ENCODE peak calls at places on chromosomes 4 and X, in four cellular contexts. One of them, this sample, is unnamed. For H3K4me1 and H3K27me3, the result is how much of the 10 kb centered on the place peaks cover.

GRCh38 chrX:96576358-96576757 is 108.3 kb upstream of the DIAPH2 start:
- DNase-seq in transverse colon: no peak
- DNase-seq in neuronal stem cell: no peak
- DNase-seq in naive thymus-derived CD4-positive, alpha-beta T cell: no peak
- DNase-seq in this sample: no peak

GRCh38 chr4:67087897-67088296 is 457.4 kb downstream of the CENPC start:
- DNase-seq in naive thymus-derived CD4-positive, alpha-beta T cell: peak
- DNase-seq in neuronal stem cell: no peak
- DNase-seq in transverse colon: peak
- DNase-seq in this sample: no peak

GRCh38 chr4:97910005-97910404 is 233.3 kb downstream of the STPG2 start:
- DNase-seq in naive thymus-derived CD4-positive, alpha-beta T cell: no peak
- DNase-seq in transverse colon: no peak
- DNase-seq in neuronal stem cell: no peak
- DNase-seq in this sample: no peak

GRCh38 chrX:21657318-21658151 is 595 bp downstream of the KLHL34 start:
- DNase-seq in naive thymus-derived CD4-positive, alpha-beta T cell: peak
- DNase-seq in neuronal stem cell: no peak
- DNase-seq in transverse colon: no peak
- DNase-seq in this sample: no peak

GRCh38 chrX:53155512-53156206 is 61.7 kb downstream of the KANTR start:
- DNase-seq in neuronal stem cell: no peak
- DNase-seq in naive thymus-derived CD4-positive, alpha-beta T cell: no peak
- DNase-seq in transverse colon: no peak
- DNase-seq in this sample: no peak

GRCh38 chr4:89023140-89023539 is 33.8 kb downstream of the FAM13A start:
- DNase-seq in naive thymus-derived CD4-positive, alpha-beta T cell: no peak
- DNase-seq in neuronal stem cell: no peak
- DNase-seq in transverse colon: no peak
- DNase-seq in this sample: no peak

GRCh38 chr4:182825786-182826185 is 91.4 kb downstream of the DCTD start:
- DNase-seq in transverse colon: no peak
- DNase-seq in naive thymus-derived CD4-positive, alpha-beta T cell: no peak
- DNase-seq in neuronal stem cell: no peak
- DNase-seq in this sample: no peak

GRCh38 chr4:58602701-58603359 is 1492.6 kb upstream of the IGFBP7 start:
- DNase-seq in naive thymus-derived CD4-positive, alpha-beta T cell: no peak
- DNase-seq in transverse colon: no peak
- DNase-seq in neuronal stem cell: no peak
- DNase-seq in this sample: no peak

GRCh38 chr4:37132351-37132989 is 112.1 kb upstream of the NWD2 start:
- DNase-seq in neuronal stem cell: no peak
- DNase-seq in transverse colon: no peak
- DNase-seq in naive thymus-derived CD4-positive, alpha-beta T cell: no peak
- DNase-seq in this sample: no peak

GRCh38 chrX:154602226-154602625 is 16.9 kb downstream of the CTAG1B start:
- DNase-seq in naive thymus-derived CD4-positive, alpha-beta T cell: no peak
- DNase-seq in neuronal stem cell: no peak
- DNase-seq in transverse colon: no peak
- DNase-seq in this sample: no peak

GRCh38 chrX:444305-444704 is 57.6 kb upstream of the PPP2R3B start:
- DNase-seq in naive thymus-derived CD4-positive, alpha-beta T cell: no peak
- DNase-seq in transverse colon: no peak
- DNase-seq in neuronal stem cell: no peak
- DNase-seq in this sample: no peak

GRCh38 chr4:121462660-121463261 is 81.9 kb upstream of the QRFPR start:
- DNase-seq in naive thymus-derived CD4-positive, alpha-beta T cell: peak
- DNase-seq in neuronal stem cell: peak
- DNase-seq in transverse colon: peak
- DNase-seq in this sample: peak

GRCh38 chr4:186058253-186058979 is 10.5 kb upstream of the TLR3 start:
- DNase-seq in naive thymus-derived CD4-positive, alpha-beta T cell: no peak
- DNase-seq in neuronal stem cell: no peak
- DNase-seq in transverse colon: no peak
- DNase-seq in this sample: no peak

GRCh38 chr4:42566835-42567234 is 90.1 kb downstream of the ATP8A1 start:
- DNase-seq in naive thymus-derived CD4-positive, alpha-beta T cell: no peak
- DNase-seq in neuronal stem cell: no peak
- DNase-seq in transverse colon: no peak
- DNase-seq in this sample: no peak

GRCh38 chrX:22674947-22675346 is 324.8 kb upstream of the DDX53 start:
- DNase-seq in transverse colon: no peak
- DNase-seq in naive thymus-derived CD4-positive, alpha-beta T cell: no peak
- DNase-seq in neuronal stem cell: no peak
- DNase-seq in this sample: no peak

GRCh38 chr4:89316931-89317366 is 9.3 kb upstream of the GPRIN3 start:
- DNase-seq in transverse colon: no peak
- DNase-seq in neuronal stem cell: no peak
- DNase-seq in naive thymus-derived CD4-positive, alpha-beta T cell: no peak
- DNase-seq in this sample: no peak

GRCh38 chr4:78323439-78323838 is 228.1 kb upstream of the ANXA3 start:
- DNase-seq in neuronal stem cell: no peak
- DNase-seq in naive thymus-derived CD4-positive, alpha-beta T cell: no peak
- DNase-seq in transverse colon: no peak
- DNase-seq in this sample: no peak

GRCh38 chr4:6509587-6509986 is 37.2 kb upstream of the PPP2R2C start:
- DNase-seq in neuronal stem cell: no peak
- DNase-seq in naive thymus-derived CD4-positive, alpha-beta T cell: no peak
- DNase-seq in transverse colon: no peak
- DNase-seq in this sample: no peak

GRCh38 chrX:144896323-144896722 is 351.0 kb upstream of the SPANXN1 start:
- DNase-seq in neuronal stem cell: no peak
- DNase-seq in transverse colon: no peak
- DNase-seq in naive thymus-derived CD4-positive, alpha-beta T cell: no peak
- DNase-seq in this sample: no peak

GRCh38 chrX:110228453-110228852 is 89.4 kb downstream of the AMMECR1 start:
- DNase-seq in neuronal stem cell: no peak
- DNase-seq in transverse colon: no peak
- DNase-seq in naive thymus-derived CD4-positive, alpha-beta T cell: no peak
- DNase-seq in this sample: no peak

DNA sequence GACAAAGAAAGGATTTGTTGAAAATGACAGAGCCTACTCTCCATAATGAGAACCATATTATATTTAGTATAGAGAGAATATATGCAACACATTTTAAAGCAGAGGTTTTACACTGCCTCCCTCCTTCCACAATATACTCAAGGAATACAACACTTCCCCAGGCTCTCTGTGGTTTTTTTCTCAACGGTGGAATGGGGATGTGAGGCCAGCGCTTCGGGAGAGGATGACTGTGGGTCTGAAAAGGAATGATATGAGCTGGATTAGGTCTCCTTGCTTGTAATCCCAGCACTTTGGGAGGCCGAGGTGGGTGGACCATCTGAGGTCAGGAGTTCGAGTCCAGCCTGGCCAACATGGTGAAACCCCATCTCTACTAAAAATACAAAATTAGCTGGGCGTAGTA is 348.7 kb upstream of the KLF3 start:
- DNase-seq in transverse colon: no peak
- DNase-seq in neuronal stem cell: no peak
- DNase-seq in naive thymus-derived CD4-positive, alpha-beta T cell: no peak
- DNase-seq in this sample: no peak
- H3K4me1 ChIP-seq in transverse colon: under half
- H3K4me1 ChIP-seq in neuronal stem cell: under half
- H3K4me1 ChIP-seq in naive thymus-derived CD4-positive, alpha-beta T cell: under half
- H3K4me1 ChIP-seq in this sample: under half

GRCh38 chrX:15242899-15243555 is 26.9 kb downstream of the ASB9 start:
- DNase-seq in naive thymus-derived CD4-positive, alpha-beta T cell: peak
- DNase-seq in neuronal stem cell: peak
- DNase-seq in transverse colon: peak
- DNase-seq in this sample: no peak
- H3K27me3 ChIP-seq in naive thymus-derived CD4-positive, alpha-beta T cell: under half
- H3K27me3 ChIP-seq in neuronal stem cell: under half
- H3K27me3 ChIP-seq in transverse colon: under half
- H3K27me3 ChIP-seq in this sample: under half

GRCh38 chr4:152293527-152293926 is 242.4 kb downstream of the FBXW7 start:
- DNase-seq in naive thymus-derived CD4-positive, alpha-beta T cell: no peak
- DNase-seq in neuronal stem cell: no peak
- DNase-seq in transverse colon: no peak
- DNase-seq in this sample: no peak
- H3K4me1 ChIP-seq in naive thymus-derived CD4-positive, alpha-beta T cell: under half
- H3K4me1 ChIP-seq in neuronal stem cell: under half
- H3K4me1 ChIP-seq in transverse colon: under half
- H3K4me1 ChIP-seq in this sample: under half

GRCh38 chrX:137032841-137033773 is 688 bp downstream of the GPR101 start:
- DNase-seq in naive thymus-derived CD4-positive, alpha-beta T cell: no peak
- DNase-seq in neuronal stem cell: no peak
- DNase-seq in transverse colon: no peak
- DNase-seq in this sample: no peak

GRCh38 chrX:137031039-137031438 is 2.8 kb downstream of the GPR101 start:
- DNase-seq in neuronal stem cell: no peak
- DNase-seq in naive thymus-derived CD4-positive, alpha-beta T cell: no peak
- DNase-seq in transverse colon: no peak
- DNase-seq in this sample: no peak

GRCh38 chrX:137033774-137034507 is at the start of gene GPR101:
- DNase-seq in transverse colon: no peak
- DNase-seq in naive thymus-derived CD4-positive, alpha-beta T cell: no peak
- DNase-seq in neuronal stem cell: no peak
- DNase-seq in this sample: no peak

GRCh38 chrX:137032378-137032694 is 1.5 kb downstream of the GPR101 start:
- DNase-seq in transverse colon: no peak
- DNase-seq in naive thymus-derived CD4-positive, alpha-beta T cell: no peak
- DNase-seq in neuronal stem cell: no peak
- DNase-seq in this sample: no peak

GRCh38 chrX:137031517-137032377 is 2.0 kb downstream of the GPR101 start:
- DNase-seq in neuronal stem cell: no peak
- DNase-seq in transverse colon: peak
- DNase-seq in naive thymus-derived CD4-positive, alpha-beta T cell: peak
- DNase-seq in this sample: no peak
- H3K27me3 ChIP-seq in neuronal stem cell: half or more
- H3K27me3 ChIP-seq in transverse colon: half or more
- H3K27me3 ChIP-seq in naive thymus-derived CD4-positive, alpha-beta T cell: under half
- H3K27me3 ChIP-seq in this sample: under half

DNA sequence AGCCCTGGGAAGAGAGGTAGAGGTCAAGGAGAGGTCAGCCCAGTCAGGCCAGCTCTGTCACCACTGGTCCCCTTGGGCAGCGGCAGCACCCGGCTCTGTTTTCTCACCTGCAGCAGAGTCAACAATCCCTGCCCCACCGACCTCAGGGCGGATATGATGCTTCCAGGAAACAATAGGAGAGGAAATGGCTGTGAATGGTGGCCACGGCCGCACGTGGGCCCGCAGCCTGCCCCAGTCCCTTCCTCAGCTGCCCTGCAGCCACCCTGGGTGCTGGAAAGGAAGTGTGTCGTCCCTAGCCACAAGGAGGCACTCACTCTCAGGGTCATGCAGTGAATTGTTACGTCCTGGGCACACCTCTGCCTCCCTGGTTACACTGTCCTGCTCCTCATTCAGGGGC is 92.5 kb upstream of the ENPP6 start:
- DNase-seq in transverse colon: peak
- DNase-seq in neuronal stem cell: no peak
- DNase-seq in naive thymus-derived CD4-positive, alpha-beta T cell: peak
- DNase-seq in this sample: peak
- H3K4me1 ChIP-seq in transverse colon: under half
- H3K4me1 ChIP-seq in neuronal stem cell: under half
- H3K4me1 ChIP-seq in naive thymus-derived CD4-positive, alpha-beta T cell: under half
- H3K4me1 ChIP-seq in this sample: under half

GRCh38 chrX:135556055-135556454 is 35.6 kb downstream of the INTS6L start:
- DNase-seq in neuronal stem cell: no peak
- DNase-seq in naive thymus-derived CD4-positive, alpha-beta T cell: no peak
- DNase-seq in transverse colon: no peak
- DNase-seq in this sample: no peak
- H3K27me3 ChIP-seq in neuronal stem cell: under half
- H3K27me3 ChIP-seq in naive thymus-derived CD4-positive, alpha-beta T cell: under half
- H3K27me3 ChIP-seq in transverse colon: under half
- H3K27me3 ChIP-seq in this sample: under half

GRCh38 chr4:85686398-85686797 is 211.4 kb downstream of the ARHGAP24 start:
- DNase-seq in transverse colon: no peak
- DNase-seq in naive thymus-derived CD4-positive, alpha-beta T cell: no peak
- DNase-seq in neuronal stem cell: no peak
- DNase-seq in this sample: no peak

GRCh38 chr4:85677286-85677685 is 202.3 kb downstream of the ARHGAP24 start:
- DNase-seq in naive thymus-derived CD4-positive, alpha-beta T cell: no peak
- DNase-seq in transverse colon: no peak
- DNase-seq in neuronal stem cell: no peak
- DNase-seq in this sample: no peak

GRCh38 chr4:85682391-85682790 is 207.4 kb downstream of the ARHGAP24 start:
- DNase-seq in neuronal stem cell: no peak
- DNase-seq in naive thymus-derived CD4-positive, alpha-beta T cell: no peak
- DNase-seq in transverse colon: no peak
- DNase-seq in this sample: no peak

GRCh38 chr4:85684676-85685075 is 209.7 kb downstream of the ARHGAP24 start:
- DNase-seq in neuronal stem cell: no peak
- DNase-seq in naive thymus-derived CD4-positive, alpha-beta T cell: no peak
- DNase-seq in transverse colon: no peak
- DNase-seq in this sample: no peak

GRCh38 chr4:85681194-85681803 is 206.3 kb downstream of the ARHGAP24 start:
- DNase-seq in transverse colon: peak
- DNase-seq in naive thymus-derived CD4-positive, alpha-beta T cell: no peak
- DNase-seq in neuronal stem cell: no peak
- DNase-seq in this sample: peak
- H3K4me1 ChIP-seq in transverse colon: under half
- H3K4me1 ChIP-seq in naive thymus-derived CD4-positive, alpha-beta T cell: under half
- H3K4me1 ChIP-seq in neuronal stem cell: under half
- H3K4me1 ChIP-seq in this sample: under half

GRCh38 chrX:68672581-68673318 is 25.3 kb downstream of the STARD8 start:
- DNase-seq in naive thymus-derived CD4-positive, alpha-beta T cell: no peak
- DNase-seq in transverse colon: no peak
- DNase-seq in neuronal stem cell: no peak
- DNase-seq in this sample: no peak
- H3K27me3 ChIP-seq in naive thymus-derived CD4-positive, alpha-beta T cell: under half
- H3K27me3 ChIP-seq in transverse colon: under half
- H3K27me3 ChIP-seq in neuronal stem cell: under half
- H3K27me3 ChIP-seq in this sample: under half

DNA sequence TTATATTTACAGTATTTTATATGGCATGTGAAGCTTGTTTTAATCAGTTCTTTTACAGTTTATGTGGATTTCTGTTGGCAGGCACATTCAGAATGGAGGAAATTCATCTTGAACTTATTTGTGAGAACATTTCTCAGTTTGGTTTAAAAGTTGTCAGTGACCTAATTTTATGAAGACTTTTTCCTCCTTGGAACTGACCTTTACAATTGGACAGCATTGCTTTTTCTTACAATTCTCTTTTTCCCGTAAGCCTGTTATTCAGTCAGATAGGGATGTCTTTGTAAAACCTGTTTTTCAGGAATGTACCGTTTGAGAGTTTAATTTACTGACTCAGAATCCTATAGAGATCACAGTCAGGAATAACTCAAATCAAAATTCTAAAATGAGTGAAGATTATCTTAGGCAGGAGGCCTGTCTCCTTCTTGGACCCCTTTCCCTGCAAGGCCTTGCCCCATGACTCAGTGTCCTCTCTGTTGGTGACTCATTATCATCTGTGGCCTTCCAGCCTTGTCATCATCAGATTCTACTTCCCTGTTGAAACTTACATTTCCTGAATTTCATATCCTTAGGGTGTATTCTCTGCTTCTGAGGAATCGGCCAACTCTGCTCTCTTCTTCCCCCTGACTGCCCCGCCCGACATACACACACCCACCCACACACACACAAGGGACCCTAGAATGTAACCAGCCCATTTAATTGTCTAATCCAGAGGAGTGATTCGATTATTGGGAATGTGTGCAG is 99.7 kb downstream of the ARHGAP10 start:
- DNase-seq in naive thymus-derived CD4-positive, alpha-beta T cell: no peak
- DNase-seq in transverse colon: peak
- DNase-seq in neuronal stem cell: no peak
- DNase-seq in this sample: peak
- H3K4me1 ChIP-seq in naive thymus-derived CD4-positive, alpha-beta T cell: under half
- H3K4me1 ChIP-seq in transverse colon: under half
- H3K4me1 ChIP-seq in neuronal stem cell: under half
- H3K4me1 ChIP-seq in this sample: under half

GRCh38 chr4:146915132-146915531 is 30.5 kb downstream of the TTC29 start:
- DNase-seq in neuronal stem cell: no peak
- DNase-seq in naive thymus-derived CD4-positive, alpha-beta T cell: no peak
- DNase-seq in transverse colon: no peak
- DNase-seq in this sample: no peak
- H3K27me3 ChIP-seq in neuronal stem cell: under half
- H3K27me3 ChIP-seq in naive thymus-derived CD4-positive, alpha-beta T cell: under half
- H3K27me3 ChIP-seq in transverse colon: under half
- H3K27me3 ChIP-seq in this sample: under half